ENCODE peak calls at places on chromosomes 3 and 15, in eight cellular contexts. X is thoracic aorta, T is prostate gland, S is astrocyte, H is neural progenitor cell, N is hepatocyte, Q is SJSA1, V is cardiac muscle cell. F is an unnamed sample.

GRCh38 chr15:57784081-57784488 is 77.6 kb downstream of the POLR2M start:
- DNase-seq in X (no peak), T (no peak), S (no peak), H (no peak), N (no peak), Q (no peak), V (no peak), F (no peak)

GRCh38 chr3:141246224-141246957 is 14.8 kb downstream of the PXYLP1 start:
- DNase-seq in X (no peak), T (no peak), S (no peak), H (no peak), N (no peak), Q (no peak), V (no peak), F (no peak)

GRCh38 chr3:193620650-193621049 is 27.6 kb downstream of the OPA1 start:
- DNase-seq in X (no peak), T (no peak), S (peak; percentile 30), H (no peak), N (no peak), Q (no peak), V (no peak), F (no peak)

GRCh38 chr3:499362-499761 is 302.8 kb downstream of the CHL1 start:
- DNase-seq in X (no peak), T (no peak), S (no peak), H (no peak), N (no peak), Q (no peak), V (no peak), F (no peak)

GRCh38 chr3:40615110-40615915 is 90.6 kb downstream of the ZNF621 start:
- DNase-seq in X (no peak), T (no peak), S (no peak), H (peak; percentile 92), N (peak; percentile 22), Q (no peak), V (peak; percentile 37), F (peak; percentile 90)

GRCh38 chr15:94793641-94794040 is 562.3 kb downstream of the MCTP2 start:
- DNase-seq in X (no peak), T (no peak), S (peak; percentile 85), H (peak; percentile 37), N (peak; percentile 44), Q (no peak), V (peak; percentile 8), F (no peak)

GRCh38 chr15:71250936-71251468 is 135.7 kb downstream of the THSD4 start:
- DNase-seq in X (no peak), T (no peak), S (no peak), H (no peak), N (no peak), Q (no peak), V (no peak), F (no peak)

GRCh38 chr3:16396202-16396601 is 117.3 kb downstream of the RFTN1 start:
- DNase-seq in X (no peak), T (no peak), S (no peak), H (no peak), N (no peak), Q (no peak), V (peak; percentile 67), F (no peak)

GRCh38 chr15:100569406-100569805 is 32.6 kb downstream of the LINS1 start:
- DNase-seq in X (no peak), T (no peak), S (no peak), H (no peak), N (peak; percentile 49), Q (no peak), V (no peak), F (no peak)

GRCh38 chr15:75565062-75565970 is 13.8 kb downstream of the PTPN9 start:
- DNase-seq in X (no peak), T (no peak), S (peak; percentile 51), H (no peak), N (no peak), Q (no peak), V (no peak), F (no peak)

GRCh38 chr15:79878078-79878705 is 18.6 kb downstream of the MTHFS start:
- DNase-seq in X (no peak), T (no peak), S (no peak), H (no peak), N (no peak), Q (no peak), V (no peak), F (no peak)

DNA sequence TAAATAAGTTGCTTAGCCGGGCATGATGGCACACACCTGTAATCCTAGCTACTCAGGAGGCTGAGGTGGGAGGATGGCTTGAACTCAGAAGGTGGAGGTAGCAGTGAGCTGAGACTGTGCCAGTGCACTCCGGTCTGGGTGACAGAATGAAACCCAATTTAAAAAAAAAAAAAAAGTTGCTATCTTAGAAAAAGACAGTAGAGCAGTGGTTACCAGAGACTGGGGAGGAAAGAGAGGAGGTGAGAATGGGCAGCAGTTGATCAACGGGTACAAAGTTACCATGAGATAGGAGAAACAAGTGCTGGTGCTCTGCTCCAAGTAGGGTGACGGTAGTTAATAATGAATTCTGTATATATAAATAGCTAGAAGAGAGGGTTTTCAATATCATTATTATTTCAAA is 821 bp upstream of the CCR2 start:
- DNase-seq in X (no peak), T (no peak), S (no peak), H (no peak), N (no peak), Q (no peak), V (no peak), F (no peak)
- H3K4me3 ChIP-seq in X (no peak overlapping the region), T (no peak overlapping the region), S (no peak overlapping the region), H (no peak overlapping the region), N (no peak overlapping the region), Q (no peak overlapping the region), V (no peak overlapping the region), F (no peak overlapping the region)

GRCh38 chr3:184788751-184789150 is 23.2 kb upstream of the VPS8 start:
- DNase-seq in X (no peak), T (no peak), S (peak; percentile 23), H (no peak), N (no peak), Q (no peak), V (no peak), F (no peak)

GRCh38 chr3:184785106-184785505 is 26.9 kb upstream of the VPS8 start:
- DNase-seq in X (no peak), T (no peak), S (no peak), H (no peak), N (no peak), Q (no peak), V (no peak), F (no peak)

GRCh38 chr3:184789314-184789998 is 22.5 kb upstream of the VPS8 start:
- DNase-seq in X (no peak), T (no peak), S (no peak), H (no peak), N (no peak), Q (no peak), V (no peak), F (no peak)

GRCh38 chr3:184785856-184786255 is 26.1 kb upstream of the VPS8 start:
- DNase-seq in X (no peak), T (no peak), S (no peak), H (no peak), N (no peak), Q (no peak), V (no peak), F (no peak)

GRCh38 chr3:184786271-184787010 is 25.5 kb upstream of the VPS8 start:
- DNase-seq in X (no peak), T (no peak), S (peak; percentile 67), H (no peak), N (peak; percentile 53), Q (peak; percentile 90), V (no peak), F (no peak)
- H3K27ac ChIP-seq in X (peak overlapping the region; percentile 77), T (no peak overlapping the region), S (peak overlapping the region; percentile 40), H (no peak overlapping the region), N (peak overlapping the region; percentile 45), Q (peak overlapping the region; percentile 96), V (no peak overlapping the region), F (no peak overlapping the region)

GRCh38 chr3:132034097-132034485 is 723 bp downstream of the CPNE4 start:
- DNase-seq in X (no peak), T (no peak), S (no peak), H (peak; percentile 12), N (no peak), Q (no peak), V (no peak), F (peak; percentile 48)

GRCh38 chr3:132033471-132033870 is 1.3 kb downstream of the CPNE4 start:
- DNase-seq in X (no peak), T (no peak), S (no peak), H (peak; percentile 35), N (no peak), Q (no peak), V (no peak), F (peak; percentile 33)

GRCh38 chr3:132034486-132035464 is at the start of gene CPNE4:
- DNase-seq in X (peak; percentile 17), T (peak; percentile 82), S (peak; percentile 21), H (peak; percentile 95), N (peak; percentile 93), Q (peak; percentile 76), V (peak; percentile 96), F (peak; percentile 94)

GRCh38 chr3:132029182-132029902 is 5.5 kb downstream of the CPNE4 start:
- DNase-seq in X (peak; percentile 50), T (peak; percentile 84), S (peak; percentile 43), H (peak; percentile 94), N (peak; percentile 93), Q (peak; percentile 76), V (peak; percentile 92), F (peak; percentile 98)

DNA sequence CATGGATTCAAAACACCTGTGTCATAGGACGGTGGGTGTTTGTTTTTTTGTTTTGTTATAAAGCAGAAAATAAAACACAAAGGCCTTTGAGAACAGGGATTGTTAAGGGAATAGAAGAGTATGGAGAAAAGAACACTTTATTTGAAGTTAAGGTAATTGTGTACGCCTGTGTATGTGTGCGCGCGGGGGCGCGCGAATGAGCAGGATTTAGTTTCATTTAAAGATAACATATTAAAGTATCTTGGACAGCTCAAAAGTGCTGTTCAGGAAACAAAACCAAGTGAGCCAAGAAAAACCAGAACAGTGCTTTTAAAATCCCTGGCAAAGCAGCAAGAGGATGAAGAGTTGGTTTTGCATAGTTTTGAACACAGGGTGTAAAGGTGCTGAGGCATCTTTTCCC is 1.9 kb downstream of the CPNE4 start:
- DNase-seq in X (no peak), T (no peak), S (no peak), H (no peak), N (no peak), Q (no peak), V (no peak), F (no peak)
- H3K4me3 ChIP-seq in X (no peak overlapping the region), T (peak overlapping the region; percentile 49), S (no peak overlapping the region), H (no peak overlapping the region), N (no peak overlapping the region), Q (no peak overlapping the region), V (no peak overlapping the region), F (peak overlapping the region; percentile 80)

GRCh38 chr15:68634531-68634930 is 55.7 kb downstream of the CORO2B start:
- DNase-seq in X (no peak), T (no peak), S (no peak), H (no peak), N (no peak), Q (no peak), V (no peak), F (no peak)

GRCh38 chr15:68634122-68634482 is 55.3 kb downstream of the CORO2B start:
- DNase-seq in X (no peak), T (no peak), S (no peak), H (no peak), N (no peak), Q (no peak), V (no peak), F (no peak)

GRCh38 chr15:68636256-68636655 is 57.5 kb downstream of the CORO2B start:
- DNase-seq in X (no peak), T (no peak), S (no peak), H (no peak), N (no peak), Q (no peak), V (no peak), F (no peak)

GRCh38 chr15:68633181-68634121 is 54.7 kb downstream of the CORO2B start:
- DNase-seq in X (no peak), T (no peak), S (no peak), H (no peak), N (no peak), Q (no peak), V (no peak), F (no peak)

GRCh38 chr15:68635142-68635541 is 56.3 kb downstream of the CORO2B start:
- DNase-seq in X (no peak), T (no peak), S (no peak), H (no peak), N (no peak), Q (no peak), V (no peak), F (no peak)
- H3K27ac ChIP-seq in X (peak overlapping the region; percentile 2), T (no peak overlapping the region), S (no peak overlapping the region), H (no peak overlapping the region), N (no peak overlapping the region), Q (no peak overlapping the region), V (no peak overlapping the region), F (no peak overlapping the region)